ENCODE peak calls at places on chromosomes 12 and 14, in ten cellular contexts. N, G, J, F, H, T, R, V, W and P are unnamed samples. For H3K9me3, the result is how much of the 10 kb centered on the place peaks cover.

GRCh38 chr12:130761537-130762318 is 45.6 kb upstream of the RIMBP2 start:
- DNase-seq in N (peak), G (peak), J (peak), F (peak), H (peak), T (peak), R (peak), V (peak), W (peak), P (peak)

GRCh38 chr12:11592484-11592883 is 57.0 kb upstream of the ETV6 start:
- DNase-seq in N (no peak), G (no peak), J (no peak), F (no peak), H (no peak), T (no peak), R (no peak), V (no peak), W (no peak), P (no peak)

GRCh38 chr12:114668905-114669304 is 15.1 kb downstream of the TBX3 start:
- DNase-seq in N (no peak), G (no peak), J (no peak), F (no peak), H (no peak), T (peak), R (peak), V (no peak), W (peak), P (peak)

GRCh38 chr14:61472801-61473376 is 151.5 kb downstream of the PRKCH start:
- DNase-seq in N (no peak), G (peak), J (no peak), F (no peak), H (no peak), T (no peak), R (no peak), V (peak), W (no peak), P (no peak)

GRCh38 chr12:21657336-21658077 is at the start of gene LDHB:
- DNase-seq in N (peak), G (peak), J (peak), F (peak), H (peak), T (peak), R (peak), V (peak), W (peak), P (peak)

GRCh38 chr14:56119221-56119967 is 1.2 kb downstream of the PELI2 start:
- DNase-seq in N (no peak), G (peak), J (peak), F (peak), H (peak), T (peak), R (peak), V (no peak), W (peak), P (peak)

GRCh38 chr14:40129162-40129561 is 696.9 kb upstream of the FBXO33 start:
- DNase-seq in N (no peak), G (no peak), J (no peak), F (no peak), H (no peak), T (no peak), R (no peak), V (no peak), W (no peak), P (no peak)

GRCh38 chr12:10320643-10321042 is 13.0 kb downstream of the KLRD1 start:
- DNase-seq in N (no peak), G (no peak), J (no peak), F (no peak), H (no peak), T (no peak), R (no peak), V (no peak), W (no peak), P (no peak)

GRCh38 chr14:20801726-20802125 is 918 bp downstream of the RNASE1 start:
- DNase-seq in N (no peak), G (no peak), J (no peak), F (no peak), H (peak), T (no peak), R (no peak), V (no peak), W (no peak), P (no peak)

GRCh38 chr12:104304261-104305004 is 894 bp downstream of the EID3 start:
- DNase-seq in N (no peak), G (no peak), J (no peak), F (no peak), H (no peak), T (no peak), R (no peak), V (no peak), W (no peak), P (no peak)

GRCh38 chr14:54465654-54466053 is 23.1 kb downstream of the GMFB start:
- DNase-seq in N (no peak), G (no peak), J (no peak), F (no peak), H (no peak), T (no peak), R (no peak), V (no peak), W (no peak), P (no peak)

GRCh38 chr12:25276199-25276937 is 25.6 kb upstream of the KRAS start:
- DNase-seq in N (peak), G (no peak), J (peak), F (no peak), H (peak), T (peak), R (peak), V (no peak), W (no peak), P (peak)

GRCh38 chr14:67526676-67527459 is 6.2 kb upstream of the PLEKHH1 start:
- DNase-seq in N (peak), G (no peak), J (peak), F (peak), H (peak), T (peak), R (peak), V (no peak), W (no peak), P (no peak)

GRCh38 chr12:53452159-53453077 is 516 bp downstream of the PCBP2 start:
- DNase-seq in N (peak), G (peak), J (peak), F (peak), H (peak), T (peak), R (peak), V (peak), W (peak), P (peak)

GRCh38 chr12:22986997-22987396 is 362.0 kb downstream of the ETNK1 start:
- DNase-seq in N (peak), G (no peak), J (no peak), F (no peak), H (no peak), T (no peak), R (no peak), V (no peak), W (no peak), P (no peak)

GRCh38 chr14:46490150-46490769 is 161.3 kb downstream of the RPL10L start:
- DNase-seq in N (no peak), G (no peak), J (no peak), F (peak), H (no peak), T (no peak), R (no peak), V (no peak), W (no peak), P (no peak)

GRCh38 chr12:83476695-83477094 is 790.0 kb downstream of the TMTC2 start:
- DNase-seq in N (no peak), G (no peak), J (no peak), F (no peak), H (no peak), T (no peak), R (no peak), V (no peak), W (no peak), P (no peak)

GRCh38 chr12:49661191-49661590 is 37.8 kb downstream of the PRPF40B start:
- DNase-seq in N (no peak), G (no peak), J (no peak), F (no peak), H (no peak), T (no peak), R (no peak), V (no peak), W (no peak), P (no peak)

GRCh38 chr14:50544911-50545310 is 12.5 kb upstream of the MAP4K5 start:
- DNase-seq in N (no peak), G (no peak), J (no peak), F (no peak), H (peak), T (no peak), R (no peak), V (no peak), W (peak), P (peak)

GRCh38 chr14:64200170-64200569 is 94.0 kb downstream of the ESR2 start:
- DNase-seq in N (no peak), G (no peak), J (no peak), F (no peak), H (peak), T (no peak), R (no peak), V (no peak), W (no peak), P (no peak)

GRCh38 chr14:81200041-81200440 is 20.7 kb downstream of the GTF2A1 start:
- DNase-seq in N (no peak), G (no peak), J (no peak), F (no peak), H (no peak), T (no peak), R (no peak), V (no peak), W (no peak), P (no peak)

GRCh38 chr14:101178184-101179072 is 274.9 kb upstream of the RTL1 start:
- DNase-seq in N (no peak), G (no peak), J (no peak), F (no peak), H (no peak), T (no peak), R (no peak), V (no peak), W (no peak), P (no peak)

GRCh38 chr12:94621662-94622359 is 28.5 kb downstream of the TMCC3 start:
- DNase-seq in N (peak), G (no peak), J (no peak), F (no peak), H (no peak), T (no peak), R (no peak), V (no peak), W (no peak), P (no peak)

GRCh38 chr14:96256420-96256819 is 410 bp downstream of the BDKRB1 start:
- DNase-seq in N (peak), G (no peak), J (no peak), F (no peak), H (no peak), T (no peak), R (peak), V (no peak), W (no peak), P (no peak)

GRCh38 chr14:22850944-22851790 is 14.8 kb downstream of the MMP14 start:
- DNase-seq in N (peak), G (no peak), J (peak), F (no peak), H (peak), T (no peak), R (peak), V (no peak), W (peak), P (peak)

GRCh38 chr14:20435454-20436362 is at the start of gene KLHL33:
- DNase-seq in N (no peak), G (no peak), J (no peak), F (no peak), H (no peak), T (no peak), R (no peak), V (no peak), W (peak), P (peak)

GRCh38 chr12:12523229-12523628 is 39.4 kb downstream of the DUSP16 start:
- DNase-seq in N (no peak), G (no peak), J (no peak), F (no peak), H (no peak), T (peak), R (no peak), V (no peak), W (no peak), P (no peak)

GRCh38 chr14:24149302-24149969 is 2.1 kb downstream of the RNF31 start:
- DNase-seq in N (no peak), G (no peak), J (no peak), F (no peak), H (no peak), T (no peak), R (no peak), V (no peak), W (no peak), P (no peak)

GRCh38 chr14:68789798-68790655 is 2.8 kb downstream of the ZFP36L1 start:
- DNase-seq in N (peak), G (peak), J (no peak), F (peak), H (peak), T (no peak), R (peak), V (no peak), W (no peak), P (peak)

GRCh38 chr14:23141706-23142467 is 22.8 kb upstream of the CEBPE start:
- DNase-seq in N (peak), G (no peak), J (no peak), F (no peak), H (peak), T (peak), R (peak), V (no peak), W (no peak), P (peak)

GRCh38 chr12:133217219-133217618 is 18.5 kb downstream of the ANHX start:
- DNase-seq in N (no peak), G (no peak), J (no peak), F (no peak), H (no peak), T (no peak), R (no peak), V (no peak), W (no peak), P (no peak)
- H3K9me3 ChIP-seq in N (half or more), G (under half), J (under half), F (under half), H (under half), T (under half), R (half or more), V (under half), W (under half), P (under half)

GRCh38 chr12:47870175-47870781 is 34.5 kb downstream of the VDR start:
- DNase-seq in N (no peak), G (no peak), J (peak), F (peak), H (peak), T (peak), R (peak), V (no peak), W (peak), P (peak)

GRCh38 chr12:47867496-47867941 is 37.3 kb downstream of the VDR start:
- DNase-seq in N (peak), G (no peak), J (no peak), F (no peak), H (no peak), T (no peak), R (peak), V (no peak), W (peak), P (no peak)

GRCh38 chr12:47868041-47868440 is 36.8 kb downstream of the VDR start:
- DNase-seq in N (no peak), G (no peak), J (no peak), F (no peak), H (no peak), T (no peak), R (peak), V (no peak), W (peak), P (no peak)

GRCh38 chr12:47864646-47865235 is 40.1 kb downstream of the VDR start:
- DNase-seq in N (no peak), G (no peak), J (no peak), F (no peak), H (no peak), T (no peak), R (no peak), V (no peak), W (no peak), P (no peak)

DNA sequence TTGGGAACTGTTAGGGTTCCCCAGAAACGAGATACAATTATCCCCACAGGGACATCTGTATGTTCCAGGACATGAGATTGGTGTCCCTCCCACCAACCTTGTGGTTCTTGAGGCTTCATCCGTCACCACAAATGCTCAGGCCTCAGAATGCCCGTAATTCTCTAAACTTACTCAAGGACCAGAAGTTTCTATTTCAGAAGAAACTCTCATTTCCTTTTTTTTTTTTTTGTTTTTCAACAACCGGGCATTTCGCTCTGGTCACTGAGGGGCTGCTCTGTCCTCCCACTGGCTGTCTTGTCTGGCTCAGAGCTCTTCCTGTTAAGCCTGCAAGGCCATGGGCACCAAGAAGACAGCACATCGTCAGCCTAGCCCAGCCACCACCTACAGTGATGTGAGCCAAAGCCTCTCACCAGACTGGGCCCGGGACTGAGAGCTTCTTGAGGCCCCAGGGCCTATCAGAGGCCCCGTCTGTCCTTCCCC is 36.2 kb downstream of the VDR start:
- DNase-seq in N (no peak), G (no peak), J (no peak), F (no peak), H (no peak), T (no peak), R (no peak), V (no peak), W (no peak), P (no peak)
- H3K9me3 ChIP-seq in N (under half), G (under half), J (under half), F (under half), H (under half), T (under half), R (under half), V (under half), W (under half), P (under half)

DNA sequence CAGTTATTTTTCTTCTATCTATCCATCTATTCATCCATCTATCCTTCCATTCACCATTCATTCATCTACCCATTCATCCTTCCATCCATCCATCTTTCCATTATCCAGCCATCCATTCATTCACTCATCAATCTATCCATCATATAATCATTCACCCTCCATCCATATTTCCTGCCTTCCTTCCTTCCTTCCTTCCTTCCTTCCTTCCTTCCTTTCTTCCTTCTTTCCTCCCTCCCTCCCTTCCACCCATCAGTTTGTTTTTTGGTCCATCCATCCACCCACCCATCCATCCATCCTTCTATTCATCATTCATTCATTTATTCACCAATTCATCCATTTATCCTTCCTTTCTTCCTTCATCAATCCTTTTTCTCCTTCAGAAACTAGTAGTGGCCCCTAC is 34.3 kb upstream of the NOS1 start:
- DNase-seq in N (no peak), G (no peak), J (no peak), F (no peak), H (no peak), T (no peak), R (no peak), V (no peak), W (no peak), P (no peak)
- H3K9me3 ChIP-seq in N (under half), G (under half), J (under half), F (under half), H (under half), T (under half), R (under half), V (under half), W (under half), P (under half)

GRCh38 chr12:133192847-133193246 is 11.6 kb downstream of the ZNF268 start:
- DNase-seq in N (no peak), G (no peak), J (no peak), F (no peak), H (no peak), T (no peak), R (no peak), V (no peak), W (no peak), P (no peak)
- H3K9me3 ChIP-seq in N (half or more), G (half or more), J (under half), F (under half), H (under half), T (under half), R (half or more), V (half or more), W (half or more), P (half or more)